ENCODE peak calls at places on chromosomes 3 and 15, in ten cellular contexts. T, P, Q, I, Z, B, A, F, H and Y are unnamed samples.
A peak's percentile ranks its signal among the peaks of the same experiment; 100 is the strongest.

GRCh38 chr3:124761250-124761796 is 31.1 kb downstream of the UMPS start:
- DNase-seq in T (peak; percentile 72), P (peak; percentile 90), Q (peak; percentile 86), I (peak; percentile 72), Z (peak; percentile 88), B (peak; percentile 94), A (peak; percentile 77), F (peak; percentile 86), H (peak; percentile 92), Y (no peak)

GRCh38 chr15:71332605-71333004 is 217.3 kb downstream of the THSD4 start:
- DNase-seq in T (peak; percentile 59), P (no peak), Q (no peak), I (no peak), Z (peak; percentile 61), B (no peak), A (no peak), F (no peak), H (no peak), Y (no peak)

GRCh38 chr3:69305011-69305410 is 80.9 kb downstream of the FRMD4B start:
- DNase-seq in T (no peak), P (no peak), Q (no peak), I (no peak), Z (no peak), B (no peak), A (no peak), F (no peak), H (no peak), Y (peak; percentile 70)

GRCh38 chr15:74784426-74784825 is 2.5 kb downstream of the CSK start:
- DNase-seq in T (no peak), P (no peak), Q (no peak), I (no peak), Z (no peak), B (no peak), A (no peak), F (no peak), H (no peak), Y (no peak)

GRCh38 chr3:143207338-143207961 is 87.9 kb downstream of the CHST2 start:
- DNase-seq in T (peak; percentile 47), P (no peak), Q (no peak), I (no peak), Z (peak; percentile 58), B (no peak), A (no peak), F (no peak), H (no peak), Y (peak; percentile 96)

GRCh38 chr3:188339410-188340295 is 185.7 kb downstream of the LPP start:
- DNase-seq in T (no peak), P (no peak), Q (no peak), I (no peak), Z (no peak), B (no peak), A (no peak), F (no peak), H (no peak), Y (no peak)

GRCh38 chr3:84965141-84965540 is 6.4 kb downstream of the CADM2 start:
- DNase-seq in T (no peak), P (no peak), Q (no peak), I (no peak), Z (no peak), B (no peak), A (peak; percentile 63), F (peak; percentile 70), H (no peak), Y (no peak)

GRCh38 chr15:51494411-51495314 is 127.9 kb downstream of the DMXL2 start:
- DNase-seq in T (no peak), P (no peak), Q (no peak), I (no peak), Z (peak; percentile 44), B (no peak), A (no peak), F (no peak), H (no peak), Y (no peak)

GRCh38 chr3:160413613-160414248 is 14.3 kb downstream of the SMC4 start:
- DNase-seq in T (peak; percentile 64), P (no peak), Q (peak; percentile 44), I (no peak), Z (peak; percentile 91), B (peak; percentile 54), A (peak; percentile 64), F (peak; percentile 65), H (no peak), Y (no peak)

GRCh38 chr15:50109086-50109987 is 9.7 kb downstream of the ATP8B4 start:
- DNase-seq in T (no peak), P (no peak), Q (no peak), I (no peak), Z (peak; percentile 23), B (no peak), A (no peak), F (no peak), H (no peak), Y (no peak)

GRCh38 chr3:175493296-175493695 is 634.2 kb downstream of the NAALADL2 start:
- DNase-seq in T (no peak), P (no peak), Q (no peak), I (no peak), Z (no peak), B (no peak), A (no peak), F (no peak), H (no peak), Y (peak; percentile 42)

GRCh38 chr15:85754993-85755392 is 39.7 kb downstream of the KLHL25 start:
- DNase-seq in T (no peak), P (peak; percentile 11), Q (no peak), I (no peak), Z (peak; percentile 36), B (peak; percentile 62), A (peak; percentile 68), F (peak; percentile 50), H (no peak), Y (no peak)

GRCh38 chr15:76393614-76394013 is 57.0 kb downstream of the ISL2 start:
- DNase-seq in T (no peak), P (no peak), Q (no peak), I (no peak), Z (no peak), B (no peak), A (peak; percentile 57), F (no peak), H (no peak), Y (peak; percentile 4)

GRCh38 chr3:107493134-107493533 is 29.6 kb upstream of the BBX start:
- DNase-seq in T (no peak), P (no peak), Q (no peak), I (no peak), Z (no peak), B (no peak), A (no peak), F (no peak), H (no peak), Y (no peak)

GRCh38 chr15:53716909-53717878 is 42.3 kb downstream of the WDR72 start:
- DNase-seq in T (no peak), P (no peak), Q (no peak), I (no peak), Z (peak; percentile 14), B (no peak), A (no peak), F (no peak), H (no peak), Y (no peak)

GRCh38 chr3:105327662-105328337 is 38.9 kb upstream of the ALCAM start:
- DNase-seq in T (no peak), P (no peak), Q (no peak), I (no peak), Z (peak; percentile 58), B (no peak), A (no peak), F (no peak), H (no peak), Y (no peak)

GRCh38 chr3:177190701-177191100 is 6.6 kb downstream of the TBL1XR1 start:
- DNase-seq in T (no peak), P (no peak), Q (no peak), I (no peak), Z (peak; percentile 44), B (no peak), A (no peak), F (no peak), H (no peak), Y (no peak)

GRCh38 chr15:36936652-36937051 is 163.7 kb downstream of the MEIS2 start:
- DNase-seq in T (no peak), P (no peak), Q (no peak), I (no peak), Z (peak; percentile 37), B (no peak), A (no peak), F (no peak), H (no peak), Y (no peak)

GRCh38 chr3:12809435-12809834 is 13.0 kb downstream of the CAND2 start:
- DNase-seq in T (no peak), P (no peak), Q (no peak), I (no peak), Z (no peak), B (peak; percentile 26), A (no peak), F (no peak), H (no peak), Y (no peak)
- H3K4me3 ChIP-seq in T (peak overlapping the region; percentile 43), P (no peak overlapping the region), Q (peak overlapping the region; percentile 68), I (no peak overlapping the region), Z (no peak overlapping the region), B (peak overlapping the region; percentile 38), A (peak overlapping the region; percentile 71), F (peak overlapping the region; percentile 70), H (no peak overlapping the region), Y (peak overlapping the region; percentile 50)

DNA sequence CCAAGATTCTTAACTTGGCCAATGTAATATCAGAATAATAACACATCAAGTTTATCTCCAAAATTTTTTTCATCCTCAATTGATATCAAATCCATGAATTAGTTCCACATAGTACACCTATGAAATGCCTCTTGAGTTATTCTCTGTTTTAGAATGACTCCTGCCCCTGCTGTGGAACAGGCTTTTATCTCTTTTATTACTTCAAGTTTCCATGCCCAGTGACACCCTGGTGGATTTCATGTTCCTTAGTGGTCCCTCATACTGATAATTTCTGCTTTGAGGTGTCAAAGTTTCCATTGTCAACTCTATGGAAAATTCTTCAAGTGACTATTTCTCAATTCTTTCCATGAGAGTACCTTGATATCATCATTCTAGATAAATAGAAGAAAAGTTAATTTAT is 24.6 kb downstream of the PLSCR1 start:
- DNase-seq in T (no peak), P (no peak), Q (no peak), I (no peak), Z (no peak), B (no peak), A (no peak), F (no peak), H (no peak), Y (no peak)
- H3K36me3 ChIP-seq in T (peaks cover 7% of the 10 kb centered on the region), P (no peaks in the 10 kb centered on the region), Q (peaks cover 35% of the 10 kb centered on the region), I (no peaks in the 10 kb centered on the region), Z (peaks cover 2% of the 10 kb centered on the region), B (no peaks in the 10 kb centered on the region), A (no peaks in the 10 kb centered on the region), F (no peaks in the 10 kb centered on the region), H (peaks cover 9% of the 10 kb centered on the region), Y (no peaks in the 10 kb centered on the region)

GRCh38 chr3:183239046-183239445 is 14.0 kb upstream of the B3GNT5 start:
- DNase-seq in T (no peak), P (no peak), Q (no peak), I (no peak), Z (no peak), B (no peak), A (no peak), F (no peak), H (no peak), Y (no peak)
- H3K4me3 ChIP-seq in T (no peak overlapping the region), P (no peak overlapping the region), Q (no peak overlapping the region), I (no peak overlapping the region), Z (no peak overlapping the region), B (no peak overlapping the region), A (no peak overlapping the region), F (no peak overlapping the region), H (no peak overlapping the region), Y (no peak overlapping the region)

DNA sequence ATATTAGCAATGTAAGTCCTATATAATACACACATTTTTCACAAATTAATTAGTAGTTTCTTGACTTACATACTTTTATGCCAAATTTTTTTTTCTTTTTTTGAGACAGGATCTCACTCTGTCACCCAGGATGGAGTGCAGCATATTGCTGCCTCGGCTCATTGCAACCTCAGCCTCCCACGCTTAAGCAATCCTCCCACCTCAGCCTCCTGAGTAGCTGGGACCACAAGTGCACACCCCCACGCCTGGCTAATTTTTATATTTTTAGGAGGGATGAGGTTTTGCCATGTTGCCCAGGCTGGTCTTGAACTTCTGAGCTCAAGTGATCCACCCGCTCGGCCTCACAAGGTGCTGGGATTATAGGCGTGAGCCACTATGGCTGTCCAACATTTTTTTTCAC is 54.6 kb downstream of the RNF111 start:
- DNase-seq in T (no peak), P (no peak), Q (no peak), I (no peak), Z (no peak), B (no peak), A (no peak), F (no peak), H (no peak), Y (no peak)
- H3K36me3 ChIP-seq in T (peaks cover 17% of the 10 kb centered on the region), P (no peaks in the 10 kb centered on the region), Q (peaks cover 7% of the 10 kb centered on the region), I (no peaks in the 10 kb centered on the region), Z (no peaks in the 10 kb centered on the region), B (no peaks in the 10 kb centered on the region), A (no peaks in the 10 kb centered on the region), F (no peaks in the 10 kb centered on the region), H (no peaks in the 10 kb centered on the region), Y (no peaks in the 10 kb centered on the region)